ENCODE peak calls at places on chromosomes 13 and 19, in five cellular contexts. One of them, this sample, is unnamed.

GRCh38 chr13:43872181-43872580 is 7.4 kb downstream of the CCDC122 start:
- DNase-seq in stimulated activated CD8-positive, alpha-beta memory T cell treated with anti-CD3 and anti-CD28 coated beads, Interleukin-15, amount 100 ng/mL, for 4 hours: no peak
- DNase-seq in stimulated activated CD4-positive, alpha-beta T cell treated with anti-CD3 and anti-CD28 coated beads, Interleukin-4, amount 100 ng/mL, for 4 hours: no peak
- DNase-seq in skeletal muscle cell: no peak
- DNase-seq in ACHN: no peak
- DNase-seq in this sample: no peak

GRCh38 chr13:112263152-112263551 is 113.0 kb upstream of the SPACA7 start:
- DNase-seq in stimulated activated CD8-positive, alpha-beta memory T cell treated with anti-CD3 and anti-CD28 coated beads, Interleukin-15, amount 100 ng/mL, for 4 hours: no peak
- DNase-seq in stimulated activated CD4-positive, alpha-beta T cell treated with anti-CD3 and anti-CD28 coated beads, Interleukin-4, amount 100 ng/mL, for 4 hours: no peak
- DNase-seq in skeletal muscle cell: no peak
- DNase-seq in ACHN: no peak
- DNase-seq in this sample: no peak

GRCh38 chr13:60164490-60164889 is 762 bp upstream of the DIAPH3 start:
- DNase-seq in stimulated activated CD4-positive, alpha-beta T cell treated with anti-CD3 and anti-CD28 coated beads, Interleukin-4, amount 100 ng/mL, for 4 hours: no peak
- DNase-seq in skeletal muscle cell: no peak
- DNase-seq in stimulated activated CD8-positive, alpha-beta memory T cell treated with anti-CD3 and anti-CD28 coated beads, Interleukin-15, amount 100 ng/mL, for 4 hours: no peak
- DNase-seq in ACHN: peak; percentile 14
- DNase-seq in this sample: no peak

GRCh38 chr19:6519289-6519688 is 11.5 kb upstream of the TNFSF9 start:
- DNase-seq in stimulated activated CD4-positive, alpha-beta T cell treated with anti-CD3 and anti-CD28 coated beads, Interleukin-4, amount 100 ng/mL, for 4 hours: no peak
- DNase-seq in stimulated activated CD8-positive, alpha-beta memory T cell treated with anti-CD3 and anti-CD28 coated beads, Interleukin-15, amount 100 ng/mL, for 4 hours: no peak
- DNase-seq in skeletal muscle cell: no peak
- DNase-seq in ACHN: peak; percentile 90
- DNase-seq in this sample: no peak

GRCh38 chr13:89660752-89661151 is 1686.7 kb upstream of the MIR17HG start:
- DNase-seq in stimulated activated CD4-positive, alpha-beta T cell treated with anti-CD3 and anti-CD28 coated beads, Interleukin-4, amount 100 ng/mL, for 4 hours: no peak
- DNase-seq in stimulated activated CD8-positive, alpha-beta memory T cell treated with anti-CD3 and anti-CD28 coated beads, Interleukin-15, amount 100 ng/mL, for 4 hours: no peak
- DNase-seq in ACHN: no peak
- DNase-seq in skeletal muscle cell: no peak
- DNase-seq in this sample: no peak

GRCh38 chr13:51688937-51689336 is 104.7 kb downstream of the WDFY2 start:
- DNase-seq in stimulated activated CD8-positive, alpha-beta memory T cell treated with anti-CD3 and anti-CD28 coated beads, Interleukin-15, amount 100 ng/mL, for 4 hours: no peak
- DNase-seq in stimulated activated CD4-positive, alpha-beta T cell treated with anti-CD3 and anti-CD28 coated beads, Interleukin-4, amount 100 ng/mL, for 4 hours: no peak
- DNase-seq in ACHN: no peak
- DNase-seq in skeletal muscle cell: no peak
- DNase-seq in this sample: no peak

GRCh38 chr13:41182231-41182630 is 12.1 kb downstream of the KBTBD7 start:
- DNase-seq in ACHN: no peak
- DNase-seq in stimulated activated CD4-positive, alpha-beta T cell treated with anti-CD3 and anti-CD28 coated beads, Interleukin-4, amount 100 ng/mL, for 4 hours: no peak
- DNase-seq in stimulated activated CD8-positive, alpha-beta memory T cell treated with anti-CD3 and anti-CD28 coated beads, Interleukin-15, amount 100 ng/mL, for 4 hours: no peak
- DNase-seq in skeletal muscle cell: no peak
- DNase-seq in this sample: no peak

GRCh38 chr13:72820156-72820897 is 38.4 kb downstream of the PIBF1 start:
- DNase-seq in stimulated activated CD8-positive, alpha-beta memory T cell treated with anti-CD3 and anti-CD28 coated beads, Interleukin-15, amount 100 ng/mL, for 4 hours: no peak
- DNase-seq in ACHN: no peak
- DNase-seq in skeletal muscle cell: peak; percentile 9
- DNase-seq in stimulated activated CD4-positive, alpha-beta T cell treated with anti-CD3 and anti-CD28 coated beads, Interleukin-4, amount 100 ng/mL, for 4 hours: no peak
- DNase-seq in this sample: no peak

GRCh38 chr19:29971002-29971401 is 29.0 kb downstream of the URI1 start:
- DNase-seq in skeletal muscle cell: no peak
- DNase-seq in stimulated activated CD4-positive, alpha-beta T cell treated with anti-CD3 and anti-CD28 coated beads, Interleukin-4, amount 100 ng/mL, for 4 hours: no peak
- DNase-seq in stimulated activated CD8-positive, alpha-beta memory T cell treated with anti-CD3 and anti-CD28 coated beads, Interleukin-15, amount 100 ng/mL, for 4 hours: no peak
- DNase-seq in ACHN: no peak
- DNase-seq in this sample: no peak